ENCODE peak calls at places on chromosomes 6 and 20, in seven cellular contexts. C, X, G, W, E, Z and D are unnamed samples.

GRCh38 chr20:4896971-4897497 is 104.3 kb downstream of the SLC23A2 start:
- DNase-seq in G (no peak), E (no peak), X (peak; percentile 73), Z (peak; percentile 78), W (no peak), C (no peak), D (no peak)

GRCh38 chr6:143620461-143620860 is 57.3 kb upstream of the PHACTR2 start:
- DNase-seq in E (peak; percentile 63), W (no peak), X (no peak), G (no peak), C (no peak), Z (no peak), D (no peak)

GRCh38 chr6:84685983-84686584 is 78.3 kb downstream of the TBX18 start:
- DNase-seq in X (peak; percentile 29), C (no peak), E (peak; percentile 36), W (no peak), G (no peak), Z (peak; percentile 51), D (no peak)

GRCh38 chr6:136031982-136032381 is 180.5 kb downstream of the PDE7B start:
- DNase-seq in Z (no peak), E (peak; percentile 74), W (no peak), X (no peak), G (no peak), C (no peak), D (no peak)

GRCh38 chr20:7214081-7214740 is 446.7 kb downstream of the BMP2 start:
- DNase-seq in G (no peak), E (no peak), Z (peak; percentile 45), W (no peak), C (no peak), X (peak; percentile 62), D (no peak)

GRCh38 chr6:159212881-159213280 is 43.7 kb downstream of the FNDC1 start:
- DNase-seq in G (no peak), C (no peak), E (no peak), W (no peak), X (no peak), Z (no peak), D (no peak)

GRCh38 chr6:5172057-5172683 is 87.0 kb downstream of the PPP1R3G start:
- DNase-seq in C (no peak), E (no peak), G (no peak), X (peak; percentile 50), W (no peak), Z (no peak), D (no peak)

GRCh38 chr6:54255881-54256280 is 52.4 kb upstream of the TINAG start:
- DNase-seq in G (no peak), X (no peak), E (peak; percentile 2), W (no peak), Z (no peak), C (no peak), D (no peak)

GRCh38 chr20:22775671-22776139 is 191.3 kb upstream of the FOXA2 start:
- DNase-seq in E (peak; percentile 29), Z (no peak), W (no peak), C (no peak), G (no peak), X (no peak), D (no peak)

GRCh38 chr20:33030076-33030475 is 1.4 kb upstream of the BPIFB6 start:
- DNase-seq in E (no peak), W (no peak), Z (no peak), X (no peak), C (no peak), G (no peak), D (no peak)

GRCh38 chr6:141540207-141540606 is 592.5 kb upstream of the GJE1 start:
- DNase-seq in Z (no peak), W (no peak), E (no peak), C (no peak), X (no peak), G (no peak), D (no peak)

DNA sequence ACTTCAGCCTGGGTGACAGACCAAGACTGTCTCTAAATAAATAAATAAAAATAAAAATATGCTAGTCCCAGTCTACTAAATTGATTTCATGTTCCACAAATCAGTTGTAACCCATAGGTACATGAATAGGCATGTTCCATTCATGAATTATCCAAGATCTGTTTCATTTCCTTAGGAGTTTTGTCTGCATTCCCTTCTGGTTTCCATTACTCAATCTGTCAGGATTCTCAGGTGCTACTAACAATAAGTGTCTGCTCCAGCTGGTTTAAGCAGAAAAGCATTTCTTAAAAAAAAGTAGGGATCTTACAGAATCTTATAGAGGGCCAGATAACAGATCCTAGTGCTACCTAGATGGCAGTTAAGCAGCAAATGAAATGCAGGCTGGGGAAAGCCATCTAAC is 15.6 kb upstream of the PKIG start:
- DNase-seq in G (no peak), X (no peak), W (no peak), C (no peak), E (no peak), Z (no peak), D (no peak)
- H3K4me1 ChIP-seq in G (peaks cover 11% of the 10 kb centered on the region), X (no peaks in the 10 kb centered on the region), W (no peaks in the 10 kb centered on the region), C (peaks cover 9% of the 10 kb centered on the region), E (peaks cover 8% of the 10 kb centered on the region), Z (no peaks in the 10 kb centered on the region), D (no peaks in the 10 kb centered on the region)

GRCh38 chr6:3229566-3230274 is 2.3 kb upstream of the TUBB2B start:
- DNase-seq in X (peak; percentile 75), G (no peak), Z (no peak), E (no peak), W (no peak), C (no peak), D (no peak)

GRCh38 chr6:3227363-3228045 is at the start of gene TUBB2B:
- DNase-seq in Z (peak; percentile 63), G (no peak), C (no peak), W (no peak), X (peak; percentile 96), E (no peak), D (peak; percentile 84)

GRCh38 chr6:3228046-3228671 is 706 bp upstream of the TUBB2B start:
- DNase-seq in C (no peak), X (peak; percentile 88), W (no peak), G (no peak), E (no peak), Z (peak; percentile 89), D (no peak)

GRCh38 chr6:3230275-3231212 is 3.1 kb upstream of the TUBB2B start:
- DNase-seq in Z (peak; percentile 71), W (no peak), X (peak; percentile 90), E (no peak), G (no peak), C (no peak), D (no peak)

GRCh38 chr6:3228791-3229565 is 1.5 kb upstream of the TUBB2B start:
- DNase-seq in X (peak; percentile 85), Z (peak; percentile 81), E (no peak), G (no peak), C (no peak), W (no peak), D (no peak)
- H3K4me3 ChIP-seq in X (peak overlapping the region; percentile 95), Z (peak overlapping the region; percentile 51), E (no peak overlapping the region), G (peak overlapping the region; percentile 48), C (no peak overlapping the region), W (peak overlapping the region; percentile 59), D (no peak overlapping the region)

DNA sequence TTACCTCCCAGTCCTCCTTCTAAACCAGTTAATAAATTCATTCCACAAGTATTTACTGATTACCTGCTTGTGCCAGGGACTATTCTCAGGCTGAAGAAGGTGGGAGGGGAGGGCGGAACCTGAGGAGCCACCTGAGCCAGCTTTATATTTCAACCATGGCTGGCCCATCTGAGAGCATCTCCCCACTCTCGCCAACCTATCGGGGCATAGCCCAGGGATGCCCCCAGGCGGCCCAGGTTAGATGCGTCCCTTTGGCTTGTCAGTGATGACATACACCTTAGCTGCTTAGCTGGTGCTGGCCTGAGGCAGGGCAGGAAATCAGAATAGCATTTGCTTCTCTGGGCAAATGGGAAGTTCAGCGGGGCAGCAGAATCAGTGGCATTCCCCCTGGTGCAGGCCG is 4.9 kb upstream of the AAR2 start:
- DNase-seq in C (no peak), Z (no peak), W (no peak), E (no peak), G (no peak), X (no peak), D (no peak)
- H3K27ac ChIP-seq in C (no peak overlapping the region), Z (no peak overlapping the region), W (no peak overlapping the region), E (no peak overlapping the region), G (no peak overlapping the region), X (no peak overlapping the region), D (no peak overlapping the region)

GRCh38 chr6:25035451-25036435 is 100.0 kb upstream of the RIPOR2 start:
- DNase-seq in Z (no peak), C (no peak), G (no peak), X (no peak), W (no peak), E (no peak), D (no peak)
- H3K4me1 ChIP-seq in Z (no peaks in the 10 kb centered on the region), C (no peaks in the 10 kb centered on the region), G (no peaks in the 10 kb centered on the region), X (peaks cover 8% of the 10 kb centered on the region), W (peaks cover 61% of the 10 kb centered on the region), E (no peaks in the 10 kb centered on the region), D (no peaks in the 10 kb centered on the region)

GRCh38 chr20:37927410-37928048 is 24.6 kb downstream of the VSTM2L start:
- DNase-seq in Z (no peak), C (no peak), G (no peak), X (no peak), W (no peak), E (no peak), D (no peak)
- H3K4me3 ChIP-seq in Z (no peak overlapping the region), C (no peak overlapping the region), G (no peak overlapping the region), X (no peak overlapping the region), W (no peak overlapping the region), E (no peak overlapping the region), D (no peak overlapping the region)